ENCODE peak calls at places on chromosomes 3 and 15, in nine cellular contexts. One of them, this sample, is unnamed.

GRCh38 chr3:106004137-106004600 is 135.4 kb upstream of the CBLB start:
- DNase-seq in HFF-Myc: no peak
- DNase-seq in AG04449: peak
- DNase-seq in dorsolateral prefrontal cortex: no peak
- DNase-seq in AG09309: no peak
- DNase-seq in type B pancreatic cell: no peak
- DNase-seq in lower leg skin: no peak
- DNase-seq in brain microvascular endothelial cell: peak
- DNase-seq in WTC11: no peak
- DNase-seq in this sample: no peak

GRCh38 chr15:82021021-82021420 is 24.8 kb downstream of the MEX3B start:
- DNase-seq in HFF-Myc: no peak
- DNase-seq in AG04449: no peak
- DNase-seq in dorsolateral prefrontal cortex: no peak
- DNase-seq in AG09309: no peak
- DNase-seq in type B pancreatic cell: no peak
- DNase-seq in lower leg skin: no peak
- DNase-seq in brain microvascular endothelial cell: no peak
- DNase-seq in WTC11: no peak
- DNase-seq in this sample: no peak

GRCh38 chr3:21484323-21485154 is 266.5 kb downstream of the ZNF385D start:
- DNase-seq in HFF-Myc: peak
- DNase-seq in AG04449: peak
- DNase-seq in dorsolateral prefrontal cortex: no peak
- DNase-seq in AG09309: no peak
- DNase-seq in type B pancreatic cell: no peak
- DNase-seq in lower leg skin: no peak
- DNase-seq in brain microvascular endothelial cell: peak
- DNase-seq in WTC11: peak
- DNase-seq in this sample: no peak

GRCh38 chr15:56770191-56770590 is 36.9 kb upstream of the ZNF280D start:
- DNase-seq in HFF-Myc: no peak
- DNase-seq in AG04449: no peak
- DNase-seq in dorsolateral prefrontal cortex: no peak
- DNase-seq in AG09309: no peak
- DNase-seq in type B pancreatic cell: no peak
- DNase-seq in lower leg skin: no peak
- DNase-seq in brain microvascular endothelial cell: no peak
- DNase-seq in WTC11: no peak
- DNase-seq in this sample: no peak

GRCh38 chr3:45417949-45418847 is 29.8 kb downstream of the LARS2 start:
- DNase-seq in HFF-Myc: no peak
- DNase-seq in AG04449: no peak
- DNase-seq in dorsolateral prefrontal cortex: no peak
- DNase-seq in AG09309: no peak
- DNase-seq in type B pancreatic cell: no peak
- DNase-seq in lower leg skin: no peak
- DNase-seq in brain microvascular endothelial cell: no peak
- DNase-seq in WTC11: no peak
- DNase-seq in this sample: no peak

GRCh38 chr3:113312416-113312815 is 101.1 kb downstream of the BOC start:
- DNase-seq in HFF-Myc: no peak
- DNase-seq in AG04449: no peak
- DNase-seq in dorsolateral prefrontal cortex: no peak
- DNase-seq in AG09309: no peak
- DNase-seq in type B pancreatic cell: no peak
- DNase-seq in lower leg skin: no peak
- DNase-seq in brain microvascular endothelial cell: no peak
- DNase-seq in WTC11: peak
- DNase-seq in this sample: no peak

GRCh38 chr3:13359916-13360315 is 60.2 kb downstream of the NUP210 start:
- DNase-seq in HFF-Myc: no peak
- DNase-seq in AG04449: no peak
- DNase-seq in dorsolateral prefrontal cortex: no peak
- DNase-seq in AG09309: no peak
- DNase-seq in type B pancreatic cell: no peak
- DNase-seq in lower leg skin: no peak
- DNase-seq in brain microvascular endothelial cell: no peak
- DNase-seq in WTC11: no peak
- DNase-seq in this sample: no peak

GRCh38 chr3:196611761-196612483 is 27.6 kb upstream of the NRROS start:
- DNase-seq in HFF-Myc: no peak
- DNase-seq in AG04449: no peak
- DNase-seq in dorsolateral prefrontal cortex: no peak
- DNase-seq in AG09309: no peak
- DNase-seq in type B pancreatic cell: no peak
- DNase-seq in lower leg skin: no peak
- DNase-seq in brain microvascular endothelial cell: no peak
- DNase-seq in WTC11: no peak
- DNase-seq in this sample: no peak

GRCh38 chr15:29518442-29518841 is 248.8 kb upstream of the NSMCE3 start:
- DNase-seq in HFF-Myc: no peak
- DNase-seq in AG04449: no peak
- DNase-seq in dorsolateral prefrontal cortex: no peak
- DNase-seq in AG09309: no peak
- DNase-seq in type B pancreatic cell: no peak
- DNase-seq in lower leg skin: peak
- DNase-seq in brain microvascular endothelial cell: no peak
- DNase-seq in WTC11: no peak
- DNase-seq in this sample: no peak

GRCh38 chr3:138451595-138452162 is 17.3 kb downstream of the ESYT3 start:
- DNase-seq in HFF-Myc: no peak
- DNase-seq in AG04449: no peak
- DNase-seq in dorsolateral prefrontal cortex: no peak
- DNase-seq in AG09309: no peak
- DNase-seq in type B pancreatic cell: no peak
- DNase-seq in lower leg skin: peak
- DNase-seq in brain microvascular endothelial cell: no peak
- DNase-seq in WTC11: no peak
- DNase-seq in this sample: no peak

GRCh38 chr3:197881601-197882000 is 68.4 kb upstream of the RPL35A start:
- DNase-seq in HFF-Myc: no peak
- DNase-seq in AG04449: no peak
- DNase-seq in dorsolateral prefrontal cortex: no peak
- DNase-seq in AG09309: no peak
- DNase-seq in type B pancreatic cell: no peak
- DNase-seq in lower leg skin: no peak
- DNase-seq in brain microvascular endothelial cell: no peak
- DNase-seq in WTC11: no peak
- DNase-seq in this sample: no peak

GRCh38 chr3:187136936-187137335 is 2.4 kb downstream of the RPL39L start:
- DNase-seq in HFF-Myc: no peak
- DNase-seq in AG04449: no peak
- DNase-seq in dorsolateral prefrontal cortex: no peak
- DNase-seq in AG09309: no peak
- DNase-seq in type B pancreatic cell: no peak
- DNase-seq in lower leg skin: no peak
- DNase-seq in brain microvascular endothelial cell: peak
- DNase-seq in WTC11: no peak
- DNase-seq in this sample: no peak

DNA sequence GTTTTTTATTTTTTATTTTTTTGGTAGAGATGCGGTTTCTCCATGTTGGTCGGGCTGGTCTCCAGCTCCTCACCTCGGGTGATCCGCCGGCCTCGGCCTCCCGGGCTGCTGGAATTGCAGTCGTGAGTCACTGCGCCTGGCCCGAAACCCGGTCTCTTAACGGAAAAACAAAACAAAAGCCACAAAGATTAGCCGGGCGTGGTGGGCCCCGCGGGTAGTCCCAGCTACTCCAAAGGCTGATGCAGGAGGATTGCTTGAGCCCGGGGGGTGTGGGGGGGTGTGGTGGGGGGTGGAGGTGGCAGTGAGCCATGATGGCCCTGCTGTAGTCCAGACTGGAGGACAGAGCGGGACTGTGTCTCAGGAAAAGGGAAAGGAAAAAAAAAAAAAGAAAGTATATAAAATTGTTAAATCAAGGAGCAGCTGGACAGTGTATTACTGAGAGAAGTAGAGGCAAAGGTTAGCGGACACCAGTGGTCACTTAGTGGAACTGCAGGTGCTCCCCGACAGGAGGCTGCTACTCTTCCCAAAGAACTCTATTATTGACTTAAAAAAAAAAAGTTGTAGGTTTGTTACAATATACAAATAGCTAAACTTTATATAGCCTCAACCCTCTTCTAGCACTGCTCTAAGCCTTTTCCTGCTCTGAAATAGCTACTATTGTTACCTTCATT is 30.3 kb upstream of the TUBGCP5 start:
- DNase-seq in HFF-Myc: no peak
- DNase-seq in AG04449: no peak
- DNase-seq in dorsolateral prefrontal cortex: no peak
- DNase-seq in AG09309: no peak
- DNase-seq in type B pancreatic cell: no peak
- DNase-seq in lower leg skin: peak
- DNase-seq in brain microvascular endothelial cell: no peak
- DNase-seq in WTC11: no peak
- DNase-seq in this sample: no peak
- TF ChIP-seq CTCF in HFF-Myc: no peak
- TF ChIP-seq CTCF in AG04449: no peak
- TF ChIP-seq CTCF in dorsolateral prefrontal cortex: no peak
- TF ChIP-seq CTCF in AG09309: no peak
- TF ChIP-seq CTCF in type B pancreatic cell: peak
- TF ChIP-seq CTCF in lower leg skin: no peak
- TF ChIP-seq CTCF in brain microvascular endothelial cell: peak
- TF ChIP-seq CTCF in WTC11: peak
- TF ChIP-seq CTCF in this sample: no peak

GRCh38 chr3:96706517-96706916 is 107.9 kb upstream of the EPHA6 start:
- DNase-seq in HFF-Myc: no peak
- DNase-seq in AG04449: no peak
- DNase-seq in dorsolateral prefrontal cortex: no peak
- DNase-seq in AG09309: no peak
- DNase-seq in type B pancreatic cell: no peak
- DNase-seq in lower leg skin: no peak
- DNase-seq in brain microvascular endothelial cell: no peak
- DNase-seq in WTC11: no peak
- DNase-seq in this sample: no peak

DNA sequence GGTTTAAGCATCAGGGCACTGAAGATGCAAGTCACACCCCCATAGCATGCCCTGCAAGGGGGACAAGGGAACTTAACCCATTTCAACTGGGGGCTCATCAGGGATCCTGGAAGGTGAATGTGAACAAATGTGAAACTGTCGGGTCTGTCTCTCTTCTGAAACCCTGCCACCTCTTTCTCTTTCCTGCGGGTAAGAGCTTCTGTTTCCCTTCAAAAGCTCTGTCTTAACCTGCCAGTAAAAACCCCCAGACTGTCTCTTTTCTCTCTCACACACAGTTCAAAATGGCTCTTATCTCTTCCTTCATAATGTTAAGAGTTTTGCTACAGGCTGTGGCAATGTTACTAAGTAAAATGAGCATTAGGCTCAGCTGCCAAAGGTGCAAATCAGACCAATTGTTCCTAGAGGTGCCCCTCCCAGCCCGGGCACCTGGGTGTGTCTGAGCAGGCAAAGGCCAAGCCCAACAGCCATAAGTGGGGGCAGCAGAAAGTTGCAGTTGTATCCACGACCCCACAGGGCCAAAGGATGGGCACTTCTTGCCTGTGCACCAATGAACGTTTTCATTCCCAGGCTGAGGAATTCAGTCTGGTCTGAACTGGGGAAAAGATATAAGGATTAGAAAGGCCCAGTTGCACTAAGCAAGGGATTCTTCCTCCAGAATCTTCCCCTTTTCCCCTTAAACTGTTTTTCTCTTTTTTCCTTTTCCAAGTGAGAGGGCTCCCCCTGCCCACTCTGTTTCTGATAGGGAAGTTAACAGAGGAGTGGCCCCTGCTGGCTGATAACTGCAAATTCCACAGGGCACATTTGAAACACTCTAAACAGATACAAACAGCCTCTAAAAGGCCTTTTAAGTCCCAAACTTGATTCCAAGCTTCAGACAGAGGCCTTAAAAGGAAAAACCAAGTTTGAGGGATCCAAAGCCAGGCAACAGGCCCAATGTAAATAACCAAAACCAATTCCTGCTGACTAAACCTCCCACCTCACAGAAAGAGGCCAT is 113.8 kb upstream of the EPHA6 start:
- DNase-seq in HFF-Myc: no peak
- DNase-seq in AG04449: no peak
- DNase-seq in dorsolateral prefrontal cortex: no peak
- DNase-seq in AG09309: no peak
- DNase-seq in type B pancreatic cell: no peak
- DNase-seq in lower leg skin: no peak
- DNase-seq in brain microvascular endothelial cell: no peak
- DNase-seq in WTC11: peak
- DNase-seq in this sample: no peak
- TF ChIP-seq CTCF in HFF-Myc: no peak
- TF ChIP-seq CTCF in AG04449: no peak
- TF ChIP-seq CTCF in dorsolateral prefrontal cortex: no peak
- TF ChIP-seq CTCF in AG09309: no peak
- TF ChIP-seq CTCF in type B pancreatic cell: peak
- TF ChIP-seq CTCF in lower leg skin: no peak
- TF ChIP-seq CTCF in brain microvascular endothelial cell: peak
- TF ChIP-seq CTCF in WTC11: peak
- TF ChIP-seq CTCF in this sample: no peak

GRCh38 chr15:75091814-75092213 is 68.4 kb downstream of the PPCDC start:
- DNase-seq in HFF-Myc: no peak
- DNase-seq in AG04449: no peak
- DNase-seq in dorsolateral prefrontal cortex: no peak
- DNase-seq in AG09309: no peak
- DNase-seq in type B pancreatic cell: no peak
- DNase-seq in lower leg skin: no peak
- DNase-seq in brain microvascular endothelial cell: no peak
- DNase-seq in WTC11: no peak
- DNase-seq in this sample: no peak
- TF ChIP-seq CTCF in HFF-Myc: no peak
- TF ChIP-seq CTCF in AG04449: no peak
- TF ChIP-seq CTCF in dorsolateral prefrontal cortex: no peak
- TF ChIP-seq CTCF in AG09309: no peak
- TF ChIP-seq CTCF in type B pancreatic cell: no peak
- TF ChIP-seq CTCF in lower leg skin: no peak
- TF ChIP-seq CTCF in brain microvascular endothelial cell: no peak
- TF ChIP-seq CTCF in WTC11: no peak
- TF ChIP-seq CTCF in this sample: no peak

DNA sequence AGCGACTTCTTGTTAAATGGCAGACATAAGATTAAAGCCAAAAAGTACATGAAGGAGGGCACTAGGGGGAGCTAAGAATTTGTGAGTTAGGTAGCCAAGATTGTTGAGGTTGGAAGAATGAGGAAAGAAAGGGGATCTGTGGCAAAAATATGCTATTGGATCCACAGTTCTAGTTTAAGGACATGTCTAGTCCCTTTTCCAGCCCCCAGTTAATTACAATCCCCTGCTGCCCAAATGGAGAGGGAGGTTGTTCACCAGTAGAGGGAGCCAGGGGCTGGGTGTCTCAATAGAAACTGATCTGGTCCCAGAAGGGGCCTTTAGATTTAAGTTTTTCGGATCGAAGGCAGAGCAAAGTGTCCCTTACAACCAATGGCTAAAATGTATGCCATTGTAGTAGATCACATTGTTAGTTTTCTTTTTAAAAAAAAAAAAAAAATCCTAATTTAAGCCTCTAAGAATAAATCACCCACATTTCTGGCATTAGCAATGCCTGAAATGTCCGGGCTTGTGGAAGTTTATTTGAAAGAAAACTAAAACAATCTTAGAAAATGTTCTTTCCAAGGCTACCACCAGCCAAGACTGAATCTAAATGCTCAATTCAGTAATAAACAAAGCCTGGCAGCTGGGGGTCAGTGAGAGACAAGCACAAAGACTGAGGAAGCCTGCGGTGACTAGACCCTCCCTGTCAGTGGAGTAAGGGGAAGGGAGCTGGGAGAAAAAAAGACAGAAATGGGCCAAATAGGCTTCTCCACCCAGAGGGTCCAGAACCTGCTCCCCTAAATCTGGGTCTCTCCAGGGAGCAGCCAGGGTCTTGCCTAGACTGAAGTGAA is 7.1 kb downstream of the COL8A1 start:
- DNase-seq in HFF-Myc: no peak
- DNase-seq in AG04449: no peak
- DNase-seq in dorsolateral prefrontal cortex: no peak
- DNase-seq in AG09309: no peak
- DNase-seq in type B pancreatic cell: no peak
- DNase-seq in lower leg skin: peak
- DNase-seq in brain microvascular endothelial cell: peak
- DNase-seq in WTC11: peak
- DNase-seq in this sample: no peak
- TF ChIP-seq CTCF in HFF-Myc: peak
- TF ChIP-seq CTCF in AG04449: peak
- TF ChIP-seq CTCF in dorsolateral prefrontal cortex: peak
- TF ChIP-seq CTCF in AG09309: peak
- TF ChIP-seq CTCF in type B pancreatic cell: peak
- TF ChIP-seq CTCF in lower leg skin: no peak
- TF ChIP-seq CTCF in brain microvascular endothelial cell: peak
- TF ChIP-seq CTCF in WTC11: peak
- TF ChIP-seq CTCF in this sample: no peak

This sample was measured in activated B cell treated with CpG ODN at 0.5 μM for 24 hours.